ENCODE peak calls at places on chromosomes 6 and 20, in five cellular contexts. P is NCI-H510A treated with DMSO at 0.1 percent for 48 hours, I is Kasumi-1, G is ELR, R is COLO829. U is an unnamed sample.

GRCh38 chr6:165439928-165440554 is 130.6 kb upstream of the C6orf118 start:
- DNase-seq in P (peak), I (peak), G (peak), R (peak), U (peak)

GRCh38 chr6:113654396-113654795 is 202.7 kb upstream of the MARCKS start:
- DNase-seq in P (no peak), I (no peak), G (peak), R (peak), U (no peak)

GRCh38 chr6:134455319-134455718 is 137.4 kb upstream of the SGK1 start:
- DNase-seq in P (no peak), I (no peak), G (no peak), R (no peak), U (no peak)

GRCh38 chr6:100948381-100949133 is 67.4 kb upstream of the ASCC3 start:
- DNase-seq in P (no peak), I (no peak), G (peak), R (no peak), U (no peak)

GRCh38 chr6:33061987-33062386 is 11.5 kb downstream of the HLA-DPA1 start:
- DNase-seq in P (no peak), I (no peak), G (peak), R (no peak), U (no peak)

GRCh38 chr20:44405246-44405645 is 49.7 kb downstream of the HNF4A start:
- DNase-seq in P (no peak), I (no peak), G (no peak), R (no peak), U (no peak)

GRCh38 chr6:112429226-112429625 is 82.1 kb downstream of the RFPL4B start:
- DNase-seq in P (no peak), I (no peak), G (peak), R (no peak), U (no peak)

GRCh38 chr6:25035451-25036435 is 100.0 kb upstream of the RIPOR2 start:
- DNase-seq in P (no peak), I (no peak), G (peak), R (no peak), U (no peak)

GRCh38 chr6:87682310-87682709 is 19.7 kb downstream of the AKIRIN2 start:
- DNase-seq in P (no peak), I (no peak), G (peak), R (no peak), U (no peak)

GRCh38 chr20:17556842-17557674 is 12.8 kb upstream of the DSTN start:
- DNase-seq in P (peak), I (no peak), G (peak), R (no peak), U (no peak)

GRCh38 chr6:52724406-52725121 is 38.7 kb downstream of the GSTA2 start:
- DNase-seq in P (peak), I (peak), G (peak), R (peak), U (peak)

GRCh38 chr6:11282875-11283274 is 50.4 kb upstream of the NEDD9 start:
- DNase-seq in P (no peak), I (no peak), G (no peak), R (no peak), U (no peak)

GRCh38 chr6:131400054-131400781 is 172.8 kb upstream of the ARG1 start:
- DNase-seq in P (no peak), I (no peak), G (peak), R (peak), U (no peak)

GRCh38 chr20:63123326-63123725 is 92.6 kb downstream of the YTHDF1 start:
- DNase-seq in P (no peak), I (no peak), G (no peak), R (no peak), U (no peak)

GRCh38 chr6:33278392-33278741 is 1.4 kb downstream of the B3GALT4 start:
- DNase-seq in P (no peak), I (no peak), G (no peak), R (no peak), U (no peak)

GRCh38 chr20:43849496-43850197 is 65.0 kb upstream of the TOX2 start:
- DNase-seq in P (no peak), I (no peak), G (peak), R (no peak), U (no peak)

U was measured in neuronal stem cell.